ENCODE peak calls at places on chromosome 20, in four cellular contexts. One of them, this sample, is unnamed.

GRCh38 chr20:1952737-1953530 is 40.9 kb downstream of the PDYN start:
- ATAC-seq in heart left ventricle: no peak
- ATAC-seq in pancreas: peak; percentile 45
- ATAC-seq in lower lobe of right lung: no peak
- ATAC-seq in this sample: no peak

GRCh38 chr20:20188647-20189046 is 136.3 kb downstream of the CFAP61 start:
- ATAC-seq in lower lobe of right lung: no peak
- ATAC-seq in pancreas: no peak
- ATAC-seq in heart left ventricle: no peak
- ATAC-seq in this sample: no peak

GRCh38 chr20:41306061-41306727 is 11.3 kb downstream of the ZHX3 start:
- ATAC-seq in lower lobe of right lung: no peak
- ATAC-seq in heart left ventricle: no peak
- ATAC-seq in pancreas: no peak
- ATAC-seq in this sample: no peak

GRCh38 chr20:41087325-41087685 is 50.0 kb upstream of the PLCG1 start:
- ATAC-seq in heart left ventricle: no peak
- ATAC-seq in lower lobe of right lung: no peak
- ATAC-seq in pancreas: no peak
- ATAC-seq in this sample: no peak

GRCh38 chr20:19605759-19606158 is 152.3 kb upstream of the RIN2 start:
- ATAC-seq in pancreas: no peak
- ATAC-seq in heart left ventricle: no peak
- ATAC-seq in lower lobe of right lung: peak; percentile 25
- ATAC-seq in this sample: no peak

GRCh38 chr20:18138639-18139583 is 1.2 kb downstream of the KAT14 start:
- ATAC-seq in heart left ventricle: no peak
- ATAC-seq in pancreas: no peak
- ATAC-seq in lower lobe of right lung: no peak
- ATAC-seq in this sample: no peak

GRCh38 chr20:1215386-1216170 is 10.3 kb upstream of the RAD21L1 start:
- ATAC-seq in heart left ventricle: no peak
- ATAC-seq in pancreas: no peak
- ATAC-seq in lower lobe of right lung: no peak
- ATAC-seq in this sample: no peak

GRCh38 chr20:30912006-30912660 is 345.3 kb upstream of the DEFB115 start:
- ATAC-seq in heart left ventricle: no peak
- ATAC-seq in pancreas: no peak
- ATAC-seq in lower lobe of right lung: no peak
- ATAC-seq in this sample: no peak

GRCh38 chr20:55793986-55794385 is 211.3 kb downstream of the CBLN4 start:
- ATAC-seq in lower lobe of right lung: no peak
- ATAC-seq in pancreas: no peak
- ATAC-seq in heart left ventricle: no peak
- ATAC-seq in this sample: no peak

GRCh38 chr20:61112515-61112914 is 139.5 kb upstream of the CDH4 start:
- ATAC-seq in heart left ventricle: no peak
- ATAC-seq in lower lobe of right lung: no peak
- ATAC-seq in pancreas: no peak
- ATAC-seq in this sample: no peak

GRCh38 chr20:39822667-39823066 is 860.5 kb downstream of the DHX35 start:
- ATAC-seq in heart left ventricle: no peak
- ATAC-seq in pancreas: no peak
- ATAC-seq in lower lobe of right lung: no peak
- ATAC-seq in this sample: no peak

GRCh38 chr20:62989201-62989601 is 17.6 kb downstream of the BHLHE23 start:
- ATAC-seq in heart left ventricle: no peak
- ATAC-seq in pancreas: no peak
- ATAC-seq in lower lobe of right lung: no peak
- ATAC-seq in this sample: no peak

GRCh38 chr20:34507661-34508060 is 8.6 kb upstream of the DYNLRB1 start:
- ATAC-seq in pancreas: no peak
- ATAC-seq in heart left ventricle: no peak
- ATAC-seq in lower lobe of right lung: no peak
- ATAC-seq in this sample: no peak

GRCh38 chr20:53582574-53583351 is 10.9 kb downstream of the ZNF217 start:
- ATAC-seq in lower lobe of right lung: peak; percentile 64
- ATAC-seq in heart left ventricle: peak; percentile 27
- ATAC-seq in pancreas: peak; percentile 67
- ATAC-seq in this sample: peak; percentile 80

GRCh38 chr20:35697696-35698297 is 1.4 kb downstream of the NFS1 start:
- ATAC-seq in pancreas: no peak
- ATAC-seq in heart left ventricle: no peak
- ATAC-seq in lower lobe of right lung: no peak
- ATAC-seq in this sample: no peak
- H3K27ac ChIP-seq in pancreas: no peak overlapping the region
- H3K27ac ChIP-seq in heart left ventricle: no peak overlapping the region
- H3K27ac ChIP-seq in lower lobe of right lung: no peak overlapping the region
- H3K27ac ChIP-seq in this sample: peak overlapping the region; percentile 88

DNA sequence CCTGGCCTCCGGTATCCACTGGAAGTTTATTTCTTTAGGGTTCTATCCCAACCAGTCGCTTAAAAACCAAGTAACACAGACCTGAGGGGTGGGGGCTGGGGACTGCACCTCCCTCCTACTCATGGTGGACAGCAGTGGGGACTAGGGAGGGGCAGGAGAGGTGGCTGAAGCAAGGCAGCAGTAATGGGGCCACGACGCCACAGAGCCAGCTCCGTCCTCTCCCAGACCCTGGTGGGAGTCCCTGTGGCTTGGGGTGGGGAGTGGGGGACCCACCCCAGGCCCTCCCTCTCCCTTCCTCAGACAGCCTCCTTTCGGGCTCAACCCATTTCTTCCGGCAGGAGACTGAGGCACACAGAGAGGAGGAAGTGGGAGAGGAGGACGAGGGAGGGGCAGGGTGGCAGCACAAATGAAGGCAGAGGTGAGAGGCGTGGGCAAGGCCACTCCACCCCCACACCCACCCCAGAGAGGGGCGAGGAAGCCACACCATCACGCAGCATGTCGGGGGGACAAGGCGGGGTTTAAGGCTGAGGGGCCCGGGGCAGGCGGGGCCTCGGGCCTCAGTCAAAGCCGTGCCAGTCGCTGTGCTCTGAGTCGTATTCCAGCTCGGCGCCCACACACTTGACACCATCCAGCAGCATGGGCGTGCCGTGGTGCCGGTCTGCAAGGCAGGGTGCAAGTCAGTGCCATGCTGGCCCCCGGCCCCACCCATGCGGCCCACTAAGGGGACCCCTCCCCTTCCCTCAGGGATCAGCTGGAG is 13.9 kb downstream of the ADISSP start:
- ATAC-seq in pancreas: no peak
- ATAC-seq in lower lobe of right lung: peak; percentile 1
- ATAC-seq in heart left ventricle: peak; percentile 2
- ATAC-seq in this sample: no peak
- H3K4me1 ChIP-seq in pancreas: peaks cover 6% of the 10 kb centered on the region
- H3K4me1 ChIP-seq in lower lobe of right lung: peaks cover 29% of the 10 kb centered on the region
- H3K4me1 ChIP-seq in heart left ventricle: peaks cover 10% of the 10 kb centered on the region
- H3K4me1 ChIP-seq in this sample: peaks cover 51% of the 10 kb centered on the region

GRCh38 chr20:37313546-37314091 is 24.2 kb downstream of the MANBAL start:
- ATAC-seq in lower lobe of right lung: no peak
- ATAC-seq in pancreas: no peak
- ATAC-seq in heart left ventricle: no peak
- ATAC-seq in this sample: no peak
- H3K27ac ChIP-seq in lower lobe of right lung: peak overlapping the region; percentile 47
- H3K27ac ChIP-seq in pancreas: no peak overlapping the region
- H3K27ac ChIP-seq in heart left ventricle: peak overlapping the region; percentile 80
- H3K27ac ChIP-seq in this sample: peak overlapping the region; percentile 84

DNA sequence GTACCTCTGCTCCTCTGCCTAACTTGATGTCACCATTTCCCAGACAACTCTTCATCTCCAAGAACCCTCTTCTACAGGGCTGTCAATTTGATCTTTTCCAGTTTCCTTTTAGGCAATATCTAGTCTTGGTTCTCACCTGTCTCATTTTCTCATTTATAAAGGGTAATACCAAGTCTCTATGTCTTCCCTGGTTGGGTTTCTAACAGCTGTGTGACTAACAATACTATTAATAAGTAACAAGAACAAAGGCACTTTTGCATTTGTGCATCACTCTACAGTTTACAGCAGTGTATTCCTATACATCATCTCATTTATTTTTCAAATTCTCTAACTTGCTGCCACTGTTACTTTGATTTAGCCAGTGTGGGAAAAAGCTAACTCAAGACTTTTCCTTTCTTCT is 898.4 kb upstream of the FLRT3 start:
- ATAC-seq in lower lobe of right lung: no peak
- ATAC-seq in heart left ventricle: no peak
- ATAC-seq in pancreas: no peak
- ATAC-seq in this sample: no peak
- H3K4me1 ChIP-seq in lower lobe of right lung: no peaks in the 10 kb centered on the region
- H3K4me1 ChIP-seq in heart left ventricle: no peaks in the 10 kb centered on the region
- H3K4me1 ChIP-seq in pancreas: no peaks in the 10 kb centered on the region
- H3K4me1 ChIP-seq in this sample: no peaks in the 10 kb centered on the region